ENCODE peak calls at places on chromosomes 13 and 19, in eight cellular contexts. X is stimulated activated CD8-positive, alpha-beta memory T cell treated with anti-CD3 and anti-CD28 coated beads, Interleukin-4, amount 100 ng/mL, for 4 hours; J is lower leg skin; N is progenitor cell of endocrine pancreas; U is H7; F is thoracic aorta; H is activated T-cell treated with anti-CD3 and anti-CD28 coated beads for 1 hour; S is head of caudate nucleus. K is an unnamed sample.

GRCh38 chr19:16087940-16088339 is 11.6 kb downstream of the TPM4 start:
- DNase-seq in J (no peak), N (no peak), S (no peak), U (no peak), X (no peak), H (no peak), F (no peak), K (peak; percentile 23)

GRCh38 chr19:36687214-36688056 is at the start of gene ZNF567:
- DNase-seq in X (peak; percentile 97), N (peak; percentile 99), H (peak; percentile 97), J (peak; percentile 98), U (peak; percentile 97), F (peak; percentile 93), S (peak; percentile 98), K (peak; percentile 95)

GRCh38 chr19:38559428-38560401 is 58.0 kb downstream of the MAP4K1 start:
- DNase-seq in H (no peak), J (no peak), U (no peak), X (peak; percentile 14), N (no peak), F (no peak), S (no peak), K (peak; percentile 11)

GRCh38 chr19:29098863-29099481 is 114.0 kb downstream of the UQCRFS1 start:
- DNase-seq in J (peak; percentile 81), S (peak; percentile 54), F (peak; percentile 11), H (no peak), X (no peak), U (no peak), N (no peak), K (peak; percentile 90)

GRCh38 chr19:33794578-33795369 is 1.9 kb upstream of the KCTD15 start:
- DNase-seq in U (peak; percentile 87), F (no peak), S (no peak), J (no peak), X (no peak), N (no peak), H (no peak), K (peak; percentile 22)

GRCh38 chr19:30227661-30228112 is 144.5 kb upstream of the ZNF536 start:
- DNase-seq in J (peak; percentile 19), S (peak; percentile 71), N (peak; percentile 73), F (no peak), X (no peak), H (no peak), U (peak; percentile 94), K (peak; percentile 58)

GRCh38 chr19:375395-376110 is 31.0 kb upstream of the MIER2 start:
- DNase-seq in F (no peak), U (peak; percentile 79), H (no peak), X (no peak), N (no peak), J (no peak), S (peak; percentile 14), K (no peak)

GRCh38 chr13:111034811-111035210 is 80.3 kb upstream of the ARHGEF7 start:
- DNase-seq in J (no peak), X (no peak), S (no peak), U (no peak), H (no peak), N (no peak), F (no peak), K (peak; percentile 44)

GRCh38 chr19:42290523-42291436 is 11.2 kb upstream of the PRR19 start:
- DNase-seq in H (peak; percentile 60), U (peak; percentile 79), N (peak; percentile 50), F (no peak), S (no peak), X (peak; percentile 43), J (no peak), K (peak; percentile 37)

GRCh38 chr13:44664308-44664707 is 88.2 kb upstream of the TSC22D1 start:
- DNase-seq in U (peak; percentile 40), N (no peak), H (no peak), F (no peak), J (no peak), X (no peak), S (no peak), K (no peak)

GRCh38 chr13:93146584-93147292 is 79.9 kb upstream of the GPC6 start:
- DNase-seq in S (no peak), J (no peak), N (no peak), H (no peak), U (no peak), F (no peak), X (no peak), K (no peak)

GRCh38 chr13:90534617-90535340 is 812.7 kb upstream of the MIR17HG start:
- DNase-seq in U (no peak), S (no peak), X (no peak), N (no peak), F (no peak), J (no peak), H (no peak), K (peak; percentile 85)

GRCh38 chr19:55075366-55075998 is at the start of gene EPS8L1:
- DNase-seq in N (peak; percentile 64), S (no peak), J (no peak), U (peak; percentile 93), H (no peak), X (no peak), F (no peak), K (no peak)

K was measured in EH.